ENCODE peak calls at places on chromosomes 11 and 22, in nine cellular contexts. One of them, this sample, is unnamed.

GRCh38 chr22:30445438-30445936 is 19.9 kb downstream of the MTFP1 start:
- DNase-seq in osteocyte: no peak
- DNase-seq in adrenal gland: peak
- DNase-seq in skeletal muscle cell: no peak
- DNase-seq in CD4-positive, alpha-beta T cell: no peak
- DNase-seq in NCI-H1417: no peak
- DNase-seq in T-helper 2 cell: no peak
- DNase-seq in activated CD8-positive, alpha-beta memory T cell treated with anti-CD3 and anti-CD28 coated beads, Interleukin-2, amount 50 U/mL, for 48 hours: no peak
- DNase-seq in GM23248: peak
- DNase-seq in this sample: no peak

GRCh38 chr11:60866911-60867870 is at the start of gene ZP1:
- DNase-seq in T-helper 2 cell: no peak
- DNase-seq in CD4-positive, alpha-beta T cell: no peak
- DNase-seq in adrenal gland: peak
- DNase-seq in NCI-H1417: peak
- DNase-seq in activated CD8-positive, alpha-beta memory T cell treated with anti-CD3 and anti-CD28 coated beads, Interleukin-2, amount 50 U/mL, for 48 hours: peak
- DNase-seq in osteocyte: no peak
- DNase-seq in skeletal muscle cell: no peak
- DNase-seq in GM23248: no peak
- DNase-seq in this sample: no peak

GRCh38 chr11:67505605-67506396 is 638 bp upstream of the PITPNM1 start:
- DNase-seq in skeletal muscle cell: peak
- DNase-seq in adrenal gland: peak
- DNase-seq in GM23248: peak
- DNase-seq in NCI-H1417: peak
- DNase-seq in CD4-positive, alpha-beta T cell: peak
- DNase-seq in osteocyte: peak
- DNase-seq in activated CD8-positive, alpha-beta memory T cell treated with anti-CD3 and anti-CD28 coated beads, Interleukin-2, amount 50 U/mL, for 48 hours: peak
- DNase-seq in T-helper 2 cell: peak
- DNase-seq in this sample: peak

GRCh38 chr11:22076215-22076930 is 116.5 kb upstream of the ANO5 start:
- DNase-seq in CD4-positive, alpha-beta T cell: no peak
- DNase-seq in T-helper 2 cell: no peak
- DNase-seq in osteocyte: no peak
- DNase-seq in activated CD8-positive, alpha-beta memory T cell treated with anti-CD3 and anti-CD28 coated beads, Interleukin-2, amount 50 U/mL, for 48 hours: no peak
- DNase-seq in adrenal gland: no peak
- DNase-seq in GM23248: no peak
- DNase-seq in skeletal muscle cell: no peak
- DNase-seq in NCI-H1417: no peak
- DNase-seq in this sample: no peak

GRCh38 chr11:118526688-118527087 is 586 bp upstream of the TTC36 start:
- DNase-seq in CD4-positive, alpha-beta T cell: no peak
- DNase-seq in GM23248: no peak
- DNase-seq in T-helper 2 cell: no peak
- DNase-seq in adrenal gland: no peak
- DNase-seq in activated CD8-positive, alpha-beta memory T cell treated with anti-CD3 and anti-CD28 coated beads, Interleukin-2, amount 50 U/mL, for 48 hours: no peak
- DNase-seq in osteocyte: no peak
- DNase-seq in NCI-H1417: no peak
- DNase-seq in skeletal muscle cell: no peak
- DNase-seq in this sample: no peak

GRCh38 chr11:119493712-119494111 is 70.7 kb upstream of the THY1 start:
- DNase-seq in adrenal gland: no peak
- DNase-seq in CD4-positive, alpha-beta T cell: no peak
- DNase-seq in T-helper 2 cell: no peak
- DNase-seq in activated CD8-positive, alpha-beta memory T cell treated with anti-CD3 and anti-CD28 coated beads, Interleukin-2, amount 50 U/mL, for 48 hours: no peak
- DNase-seq in NCI-H1417: peak
- DNase-seq in osteocyte: no peak
- DNase-seq in GM23248: peak
- DNase-seq in skeletal muscle cell: no peak
- DNase-seq in this sample: no peak

GRCh38 chr11:64298966-64299846 is 952 bp upstream of the CATSPERZ start:
- DNase-seq in osteocyte: no peak
- DNase-seq in NCI-H1417: no peak
- DNase-seq in T-helper 2 cell: no peak
- DNase-seq in activated CD8-positive, alpha-beta memory T cell treated with anti-CD3 and anti-CD28 coated beads, Interleukin-2, amount 50 U/mL, for 48 hours: no peak
- DNase-seq in skeletal muscle cell: no peak
- DNase-seq in adrenal gland: no peak
- DNase-seq in CD4-positive, alpha-beta T cell: no peak
- DNase-seq in GM23248: peak
- DNase-seq in this sample: no peak

GRCh38 chr11:104451193-104451592 is 287.2 kb upstream of the PDGFD start:
- DNase-seq in adrenal gland: no peak
- DNase-seq in CD4-positive, alpha-beta T cell: no peak
- DNase-seq in activated CD8-positive, alpha-beta memory T cell treated with anti-CD3 and anti-CD28 coated beads, Interleukin-2, amount 50 U/mL, for 48 hours: no peak
- DNase-seq in skeletal muscle cell: no peak
- DNase-seq in osteocyte: no peak
- DNase-seq in T-helper 2 cell: no peak
- DNase-seq in NCI-H1417: no peak
- DNase-seq in GM23248: no peak
- DNase-seq in this sample: no peak

GRCh38 chr22:39384750-39385480 is 14.7 kb upstream of the TAB1 start:
- DNase-seq in adrenal gland: peak
- DNase-seq in T-helper 2 cell: no peak
- DNase-seq in skeletal muscle cell: no peak
- DNase-seq in NCI-H1417: no peak
- DNase-seq in GM23248: peak
- DNase-seq in CD4-positive, alpha-beta T cell: no peak
- DNase-seq in osteocyte: no peak
- DNase-seq in activated CD8-positive, alpha-beta memory T cell treated with anti-CD3 and anti-CD28 coated beads, Interleukin-2, amount 50 U/mL, for 48 hours: no peak
- DNase-seq in this sample: no peak

GRCh38 chr11:124865902-124866851 is 945 bp downstream of the ROBO3 start:
- DNase-seq in NCI-H1417: no peak
- DNase-seq in skeletal muscle cell: no peak
- DNase-seq in adrenal gland: no peak
- DNase-seq in GM23248: peak
- DNase-seq in osteocyte: no peak
- DNase-seq in CD4-positive, alpha-beta T cell: peak
- DNase-seq in activated CD8-positive, alpha-beta memory T cell treated with anti-CD3 and anti-CD28 coated beads, Interleukin-2, amount 50 U/mL, for 48 hours: peak
- DNase-seq in T-helper 2 cell: peak
- DNase-seq in this sample: no peak

GRCh38 chr11:21511835-21512440 is 680.9 kb upstream of the ANO5 start:
- DNase-seq in NCI-H1417: peak
- DNase-seq in GM23248: peak
- DNase-seq in skeletal muscle cell: no peak
- DNase-seq in adrenal gland: peak
- DNase-seq in CD4-positive, alpha-beta T cell: no peak
- DNase-seq in activated CD8-positive, alpha-beta memory T cell treated with anti-CD3 and anti-CD28 coated beads, Interleukin-2, amount 50 U/mL, for 48 hours: peak
- DNase-seq in osteocyte: no peak
- DNase-seq in T-helper 2 cell: no peak
- DNase-seq in this sample: peak

GRCh38 chr11:45022294-45023064 is 71.8 kb upstream of the TP53I11 start:
- DNase-seq in adrenal gland: peak
- DNase-seq in T-helper 2 cell: no peak
- DNase-seq in skeletal muscle cell: no peak
- DNase-seq in osteocyte: no peak
- DNase-seq in activated CD8-positive, alpha-beta memory T cell treated with anti-CD3 and anti-CD28 coated beads, Interleukin-2, amount 50 U/mL, for 48 hours: peak
- DNase-seq in CD4-positive, alpha-beta T cell: no peak
- DNase-seq in NCI-H1417: no peak
- DNase-seq in GM23248: peak
- DNase-seq in this sample: no peak

This sample was measured in type B pancreatic cell.